ENCODE peak calls at places on chromosomes 7 and 10, in four cellular contexts. F, X, A and Q are unnamed samples.
A peak's percentile ranks its signal among the peaks of the same experiment; 100 is the strongest.

GRCh38 chr7:50857804-50858203 is 75.1 kb upstream of the GRB10 start:
- DNase-seq in F (no peak), X (no peak), A (no peak), Q (no peak)

GRCh38 chr10:48575901-48576300 is 29.0 kb downstream of the ARHGAP22 start:
- DNase-seq in F (no peak), X (no peak), A (no peak), Q (no peak)

GRCh38 chr10:77036993-77037734 is 600.4 kb downstream of the KCNMA1 start:
- DNase-seq in F (peak; percentile 9), X (peak; percentile 42), A (peak; percentile 70), Q (peak; percentile 51)

GRCh38 chr10:23779287-23779686 is 340.4 kb downstream of the OTUD1 start:
- DNase-seq in F (no peak), X (no peak), A (no peak), Q (no peak)

GRCh38 chr10:6929157-6929830 is 349.2 kb upstream of the PRKCQ start:
- DNase-seq in F (no peak), X (no peak), A (no peak), Q (no peak)

GRCh38 chr7:109772161-109772560 is 1202.5 kb downstream of the DNAJB9 start:
- DNase-seq in F (no peak), X (no peak), A (no peak), Q (no peak)

GRCh38 chr7:16106869-16107268 is 314.5 kb downstream of the CRPPA start:
- DNase-seq in F (no peak), X (no peak), A (no peak), Q (no peak)

GRCh38 chr7:94298943-94299342 is 95.8 kb upstream of the COL1A2 start:
- DNase-seq in F (no peak), X (no peak), A (no peak), Q (no peak)

GRCh38 chr10:114545071-114545470 is 113.0 kb downstream of the ABLIM1 start:
- DNase-seq in F (no peak), X (no peak), A (no peak), Q (no peak)

GRCh38 chr7:19203686-19204085 is 58.5 kb upstream of the FERD3L start:
- DNase-seq in F (no peak), X (no peak), A (no peak), Q (no peak)

GRCh38 chr10:16891375-16892313 is 74.4 kb upstream of the RSU1 start:
- DNase-seq in F (peak; percentile 30), X (peak; percentile 65), A (peak; percentile 47), Q (no peak)

GRCh38 chr10:96271017-96271815 is at the start of gene BLNK:
- DNase-seq in F (no peak), X (no peak), A (no peak), Q (peak; percentile 28)

GRCh38 chr10:94225589-94225988 is 137.2 kb downstream of the NOC3L start:
- DNase-seq in F (no peak), X (peak; percentile 23), A (no peak), Q (peak; percentile 20)

GRCh38 chr10:4033341-4033896 is 248.4 kb upstream of the KLF6 start:
- DNase-seq in F (no peak), X (no peak), A (no peak), Q (no peak)

GRCh38 chr7:44384586-44385383 is 59.4 kb upstream of the CAMK2B start:
- DNase-seq in F (no peak), X (no peak), A (no peak), Q (no peak)

GRCh38 chr7:43516581-43517342 is 66.1 kb upstream of the STK17A start:
- DNase-seq in F (no peak), X (no peak), A (no peak), Q (no peak)

GRCh38 chr7:29641651-29642050 is 78.0 kb downstream of the PRR15 start:
- DNase-seq in F (no peak), X (no peak), A (no peak), Q (no peak)

GRCh38 chr10:59830601-59831259 is 75.6 kb downstream of the CCDC6 start:
- DNase-seq in F (peak; percentile 38), X (peak; percentile 70), A (peak; percentile 77), Q (peak; percentile 69)

GRCh38 chr7:27245798-27246691 is 3.4 kb downstream of the EVX1 start:
- DNase-seq in F (no peak), X (no peak), A (peak; percentile 17), Q (no peak)

GRCh38 chr10:87531908-87532622 is 27.4 kb downstream of the MINPP1 start:
- DNase-seq in F (no peak), X (no peak), A (no peak), Q (no peak)

GRCh38 chr7:134515569-134516468 is 11.5 kb upstream of the AKR1B10 start:
- DNase-seq in F (no peak), X (no peak), A (no peak), Q (no peak)

GRCh38 chr10:77196616-77197015 is 441.0 kb downstream of the KCNMA1 start:
- DNase-seq in F (no peak), X (no peak), A (no peak), Q (no peak)

GRCh38 chr7:7554647-7555575 is 11.8 kb upstream of the MIOS start:
- DNase-seq in F (no peak), X (no peak), A (no peak), Q (no peak)

GRCh38 chr7:94062372-94062771 is 58.2 kb upstream of the BET1 start:
- DNase-seq in F (no peak), X (no peak), A (no peak), Q (no peak)

GRCh38 chr10:67506757-67507091 is 189.3 kb downstream of the CTNNA3 start:
- DNase-seq in F (no peak), X (no peak), A (no peak), Q (no peak)

GRCh38 chr10:14035506-14035905 is 295.2 kb downstream of the FRMD4A start:
- DNase-seq in F (no peak), X (no peak), A (no peak), Q (no peak)

GRCh38 chr10:85643839-85644525 is 722.6 kb downstream of the GRID1 start:
- DNase-seq in F (peak; percentile 29), X (no peak), A (no peak), Q (no peak)

GRCh38 chr10:123995461-123996131 is 97.8 kb downstream of the CHST15 start:
- DNase-seq in F (peak; percentile 49), X (peak; percentile 76), A (no peak), Q (peak; percentile 61)

GRCh38 chr10:126959906-126960685 is 54.9 kb downstream of the DOCK1 start:
- DNase-seq in F (no peak), X (no peak), A (no peak), Q (no peak)

GRCh38 chr10:21517983-21518628 is 7.4 kb downstream of the SKIDA1 start:
- DNase-seq in F (no peak), X (no peak), A (no peak), Q (no peak)

GRCh38 chr10:128016423-128017060 is 109.6 kb downstream of the PTPRE start:
- DNase-seq in F (no peak), X (no peak), A (no peak), Q (no peak)

GRCh38 chr10:15781381-15781960 is 61.7 kb upstream of the ITGA8 start:
- DNase-seq in F (no peak), X (no peak), A (no peak), Q (no peak)

GRCh38 chr10:15035385-15036301 is 8.1 kb upstream of the OLAH start:
- DNase-seq in F (no peak), X (peak; percentile 27), A (peak; percentile 51), Q (peak; percentile 11)

GRCh38 chr7:17142831-17143541 is 155.5 kb upstream of the AHR start:
- DNase-seq in F (peak; percentile 92), X (no peak), A (no peak), Q (no peak)

GRCh38 chr7:155935726-155936125 is 123.5 kb upstream of the SHH start:
- DNase-seq in F (no peak), X (no peak), A (no peak), Q (no peak)

GRCh38 chr7:15889501-15889900 is 203.0 kb upstream of the MEOX2 start:
- DNase-seq in F (no peak), X (peak; percentile 13), A (no peak), Q (peak; percentile 41)

GRCh38 chr10:9634466-9634865 is 1383.2 kb upstream of the CELF2 start:
- DNase-seq in F (no peak), X (no peak), A (no peak), Q (no peak)

GRCh38 chr10:10831085-10831484 is 186.6 kb upstream of the CELF2 start:
- DNase-seq in F (no peak), X (no peak), A (no peak), Q (no peak)

DNA sequence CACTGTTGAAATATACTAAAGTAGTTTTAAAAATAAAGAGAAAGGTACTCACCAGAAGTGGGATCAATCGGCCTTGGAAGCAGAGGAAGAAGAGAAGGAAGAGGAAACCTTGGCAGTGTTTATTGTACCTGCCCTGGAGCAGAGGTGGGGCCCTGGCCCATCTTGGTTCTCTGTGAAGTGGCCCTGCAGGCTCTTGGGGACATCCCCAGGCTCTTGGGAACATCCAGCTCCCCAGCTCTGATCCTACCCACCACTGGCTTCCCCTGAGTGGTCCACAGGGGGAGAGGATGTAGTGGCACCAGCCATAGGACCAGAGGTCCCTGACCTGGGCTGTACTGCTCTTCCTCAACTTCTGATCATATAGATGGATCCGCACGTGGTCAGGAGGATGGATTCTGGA is 22.3 kb upstream of the RET start:
- DNase-seq in F (no peak), X (no peak), A (no peak), Q (no peak)
- TF ChIP-seq ELF4 in F (no peak), X (no peak), A (no peak), Q (no peak)

GRCh38 chr7:95398155-95398940 is 2.2 kb upstream of the PON3 start:
- DNase-seq in F (peak; percentile 36), X (no peak), A (no peak), Q (no peak)
- TF ChIP-seq ELF4 in F (no peak), X (no peak), A (no peak), Q (no peak)

GRCh38 chr7:13151982-13152381 is 464.5 kb downstream of the ARL4A start:
- DNase-seq in F (no peak), X (no peak), A (no peak), Q (no peak)

GRCh38 chr7:13161125-13161524 is 473.7 kb downstream of the ARL4A start:
- DNase-seq in F (no peak), X (no peak), A (no peak), Q (no peak)

GRCh38 chr7:13159467-13160184 is 472.2 kb downstream of the ARL4A start:
- DNase-seq in F (no peak), X (no peak), A (no peak), Q (no peak)

GRCh38 chr7:13155188-13155587 is 467.8 kb downstream of the ARL4A start:
- DNase-seq in F (no peak), X (no peak), A (no peak), Q (no peak)
- TF ChIP-seq ELF4 in F (no peak), X (no peak), A (no peak), Q (no peak)

GRCh38 chr7:124680304-124680703 is 85.3 kb downstream of the GPR37 start:
- DNase-seq in F (no peak), X (no peak), A (no peak), Q (no peak)
- TF ChIP-seq ELF4 in F (no peak), X (no peak), A (no peak), Q (no peak)

GRCh38 chr10:26274391-26274790 is 57.8 kb downstream of the GAD2 start:
- DNase-seq in F (no peak), X (no peak), A (no peak), Q (no peak)
- TF ChIP-seq ELF4 in F (no peak), X (no peak), A (no peak), Q (no peak)